ENCODE peak calls at places on chromosomes 3 and 15, in seven cellular contexts. V, S, T, X, B, Q and C are unnamed samples. For H3K9me3, the result is how much of the 10 kb centered on the place peaks cover.

GRCh38 chr15:95994418-95994817 is 336.1 kb upstream of the NR2F2 start:
- DNase-seq in V (no peak), S (no peak), T (no peak), X (peak), B (no peak), Q (no peak), C (no peak)

GRCh38 chr15:48507416-48508065 is 138.0 kb downstream of the FBN1 start:
- DNase-seq in V (peak), S (peak), T (peak), X (peak), B (no peak), Q (peak), C (peak)

GRCh38 chr3:11001020-11001657 is 8.6 kb downstream of the SLC6A1 start:
- DNase-seq in V (peak), S (peak), T (no peak), X (peak), B (no peak), Q (no peak), C (no peak)

GRCh38 chr3:66236281-66236680 is 15.5 kb downstream of the SLC25A26 start:
- DNase-seq in V (no peak), S (peak), T (peak), X (peak), B (no peak), Q (no peak), C (peak)

GRCh38 chr15:89907289-89907688 is 5.5 kb downstream of the ARPIN start:
- DNase-seq in V (no peak), S (no peak), T (no peak), X (peak), B (peak), Q (no peak), C (no peak)

GRCh38 chr3:176994876-176995781 is 202.2 kb downstream of the TBL1XR1 start:
- DNase-seq in V (no peak), S (no peak), T (no peak), X (no peak), B (no peak), Q (no peak), C (no peak)

GRCh38 chr3:48715179-48715800 is 1.7 kb downstream of the IP6K2 start:
- DNase-seq in V (no peak), S (no peak), T (peak), X (peak), B (no peak), Q (no peak), C (no peak)

GRCh38 chr3:30273304-30274072 is 332.9 kb upstream of the TGFBR2 start:
- DNase-seq in V (no peak), S (no peak), T (no peak), X (peak), B (no peak), Q (no peak), C (no peak)

GRCh38 chr3:59482684-59483083 is 432.9 kb upstream of the CFAP20DC start:
- DNase-seq in V (no peak), S (no peak), T (no peak), X (peak), B (no peak), Q (no peak), C (no peak)

GRCh38 chr3:56758539-56758981 is 43.2 kb downstream of the ARHGEF3 start:
- DNase-seq in V (no peak), S (no peak), T (no peak), X (peak), B (no peak), Q (peak), C (no peak)

GRCh38 chr3:156291269-156292123 is 171.1 kb downstream of the KCNAB1 start:
- DNase-seq in V (no peak), S (no peak), T (peak), X (peak), B (no peak), Q (no peak), C (no peak)

GRCh38 chr15:81146454-81146853 is 12.4 kb downstream of the CFAP161 start:
- DNase-seq in V (no peak), S (no peak), T (no peak), X (no peak), B (no peak), Q (no peak), C (no peak)

GRCh38 chr3:74691946-74692345 is 77.5 kb upstream of the CNTN3 start:
- DNase-seq in V (no peak), S (no peak), T (peak), X (no peak), B (no peak), Q (no peak), C (no peak)

GRCh38 chr3:39707314-39707909 is 102.0 kb upstream of the MYRIP start:
- DNase-seq in V (peak), S (peak), T (peak), X (peak), B (no peak), Q (peak), C (peak)

DNA sequence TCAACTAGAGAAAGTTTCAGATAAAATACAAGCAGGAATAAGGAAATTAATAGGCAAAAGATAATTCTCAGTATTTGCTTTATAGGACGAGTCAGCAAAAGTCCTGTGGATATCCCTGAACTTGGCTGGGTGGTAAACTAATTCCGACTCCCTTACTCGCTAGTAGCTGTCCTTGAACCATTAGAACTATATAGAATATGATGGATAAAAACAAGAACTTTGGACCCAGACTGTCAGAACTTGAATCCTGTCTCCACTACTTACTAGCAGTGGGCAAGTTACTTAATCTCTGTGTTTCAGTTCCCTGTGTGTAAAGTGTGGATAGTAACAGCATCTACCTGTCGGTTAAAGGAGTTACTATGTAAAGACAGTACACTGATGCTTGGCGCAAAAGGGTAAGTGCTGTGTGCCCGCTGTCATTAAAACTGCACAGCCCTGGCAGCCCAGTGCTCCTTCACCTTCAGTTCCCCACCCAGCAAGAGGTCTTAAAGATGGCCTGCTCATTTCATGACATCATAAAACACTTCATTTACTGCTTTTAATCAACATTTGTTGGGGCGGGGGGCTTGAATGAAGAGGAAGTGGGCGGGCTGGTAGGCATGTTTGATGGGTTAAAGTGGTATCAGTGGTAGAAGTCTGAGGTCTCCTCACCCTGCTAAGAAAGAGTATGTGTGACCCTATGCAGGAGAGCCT is 7.3 kb downstream of the TPM1 start:
- DNase-seq in V (no peak), S (no peak), T (peak), X (peak), B (no peak), Q (peak), C (no peak)
- H3K4me3 ChIP-seq in V (peak), S (peak), T (peak), X (peak), B (peak), Q (peak), C (no peak)

DNA sequence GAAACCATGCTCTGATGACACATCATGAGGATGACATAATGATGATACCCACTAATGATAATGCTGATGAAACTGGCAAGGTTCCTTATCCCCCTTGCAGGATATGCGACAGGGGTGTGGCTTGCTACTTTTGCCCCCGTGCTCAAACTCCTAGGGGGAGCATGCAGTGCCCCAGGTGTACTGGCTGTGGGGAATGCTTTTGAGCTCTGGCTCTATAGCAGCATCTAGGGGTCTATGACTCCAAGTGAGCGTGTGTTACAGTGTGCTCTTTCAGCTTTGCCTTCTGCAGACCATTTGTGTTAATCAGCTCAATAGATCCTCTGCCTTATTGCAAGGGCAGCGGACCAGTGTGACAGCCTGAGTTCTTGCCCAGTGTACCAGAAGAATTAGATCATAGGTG is 1239.5 kb downstream of the SI start:
- DNase-seq in V (no peak), S (no peak), T (no peak), X (no peak), B (no peak), Q (no peak), C (no peak)
- H3K9me3 ChIP-seq in V (under half), S (under half), T (under half), X (under half), B (under half), Q (under half), C (under half)

GRCh38 chr15:94844188-94844532 is 612.8 kb downstream of the MCTP2 start:
- DNase-seq in V (no peak), S (no peak), T (no peak), X (no peak), B (no peak), Q (no peak), C (no peak)

GRCh38 chr15:94847325-94847724 is 616.0 kb downstream of the MCTP2 start:
- DNase-seq in V (no peak), S (no peak), T (no peak), X (no peak), B (no peak), Q (no peak), C (no peak)

GRCh38 chr15:94843060-94843459 is 611.7 kb downstream of the MCTP2 start:
- DNase-seq in V (no peak), S (no peak), T (no peak), X (no peak), B (no peak), Q (no peak), C (no peak)

GRCh38 chr15:94845391-94845718 is 614.0 kb downstream of the MCTP2 start:
- DNase-seq in V (no peak), S (no peak), T (no peak), X (no peak), B (no peak), Q (no peak), C (no peak)

GRCh38 chr15:94844533-94845390 is 613.4 kb downstream of the MCTP2 start:
- DNase-seq in V (peak), S (peak), T (peak), X (peak), B (no peak), Q (peak), C (no peak)
- H3K4me3 ChIP-seq in V (peak), S (peak), T (peak), X (no peak), B (peak), Q (peak), C (no peak)

DNA sequence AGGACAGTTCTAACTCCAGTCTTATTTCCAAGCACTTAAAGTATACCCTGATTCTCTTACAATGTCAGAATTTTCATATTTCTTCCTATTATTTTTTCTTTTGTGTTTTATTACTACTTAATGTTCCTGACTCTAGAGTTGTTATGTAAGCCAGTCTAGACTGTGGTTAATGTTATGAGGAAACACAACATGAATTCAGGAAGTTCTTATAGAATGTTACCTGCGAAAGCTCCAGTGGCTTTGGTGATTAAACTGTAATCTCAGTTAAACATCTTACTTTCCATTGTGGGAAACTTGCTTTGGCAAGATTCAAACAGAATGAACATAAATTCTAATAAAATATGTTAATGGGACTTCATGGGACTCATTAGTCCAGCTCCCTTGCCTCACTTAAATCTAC is 36.6 kb upstream of the CHL1 start:
- DNase-seq in V (no peak), S (no peak), T (no peak), X (no peak), B (no peak), Q (no peak), C (no peak)
- H3K9me3 ChIP-seq in V (under half), S (under half), T (under half), X (under half), B (under half), Q (under half), C (under half)

GRCh38 chr15:84983711-84984110 is 2.1 kb downstream of the PDE8A start:
- DNase-seq in V (no peak), S (no peak), T (no peak), X (peak), B (no peak), Q (no peak), C (no peak)
- H3K4me3 ChIP-seq in V (peak), S (peak), T (no peak), X (peak), B (no peak), Q (peak), C (peak)

GRCh38 chr3:178275311-178275710 is 260.9 kb upstream of the KCNMB2 start:
- DNase-seq in V (no peak), S (no peak), T (no peak), X (no peak), B (no peak), Q (no peak), C (no peak)
- H3K9me3 ChIP-seq in V (under half), S (under half), T (under half), X (under half), B (under half), Q (under half), C (under half)

GRCh38 chr15:55221090-55222011 is 24.6 kb upstream of the RSL24D1 start:
- DNase-seq in V (no peak), S (peak), T (peak), X (peak), B (no peak), Q (peak), C (peak)
- H3K4me3 ChIP-seq in V (no peak), S (no peak), T (no peak), X (peak), B (no peak), Q (no peak), C (no peak)

GRCh38 chr15:25245801-25246622 is 192.8 kb downstream of the UBE3A start:
- DNase-seq in V (no peak), S (no peak), T (no peak), X (no peak), B (no peak), Q (no peak), C (no peak)
- H3K9me3 ChIP-seq in V (under half), S (under half), T (under half), X (under half), B (half or more), Q (under half), C (under half)

GRCh38 chr3:126364731-126365301 is 7.6 kb upstream of the KLF15 start:
- DNase-seq in V (no peak), S (no peak), T (no peak), X (no peak), B (peak), Q (no peak), C (peak)
- H3K4me3 ChIP-seq in V (no peak), S (no peak), T (no peak), X (no peak), B (no peak), Q (no peak), C (no peak)